ENCODE peak calls at places on chromosomes 16 and 17, in seven cellular contexts. K is IMR-90, L is mesendoderm, H is mesenchymal stem cell, Q is H1, B is neuronal stem cell, M is trophoblast cell. N is an unnamed sample.
A peak's percentile ranks its signal among the peaks of the same experiment; 100 is the strongest.

GRCh38 chr17:42653179-42654124 is 5.6 kb upstream of the TUBG2 start:
- DNase-seq in K (peak; percentile 54), L (peak; percentile 92), H (peak; percentile 75), Q (peak; percentile 68), B (no peak), M (peak; percentile 57), N (peak; percentile 71)

GRCh38 chr16:20884240-20884556 is 16.0 kb downstream of the DCUN1D3 start:
- DNase-seq in K (peak; percentile 88), L (no peak), H (peak; percentile 87), Q (no peak), B (no peak), M (no peak), N (no peak)

GRCh38 chr16:68370221-68370920 is 59.6 kb downstream of the PRMT7 start:
- DNase-seq in K (no peak), L (no peak), H (no peak), Q (no peak), B (no peak), M (no peak), N (no peak)

GRCh38 chr16:66382966-66383299 is 16.4 kb downstream of the CDH5 start:
- DNase-seq in K (peak; percentile 93), L (peak; percentile 96), H (peak; percentile 80), Q (no peak), B (no peak), M (peak; percentile 88), N (no peak)

GRCh38 chr16:82671743-82672142 is 45.0 kb downstream of the CDH13 start:
- DNase-seq in K (no peak), L (peak; percentile 44), H (no peak), Q (peak; percentile 50), B (no peak), M (no peak), N (no peak)

GRCh38 chr17:30354731-30355130 is 20.9 kb upstream of the TMIGD1 start:
- DNase-seq in K (no peak), L (no peak), H (no peak), Q (no peak), B (no peak), M (no peak), N (no peak)

GRCh38 chr16:80034469-80034826 is 433.9 kb upstream of the MAF start:
- DNase-seq in K (no peak), L (no peak), H (no peak), Q (no peak), B (no peak), M (no peak), N (no peak)

GRCh38 chr17:4109424-4109823 is 33.4 kb downstream of the ZZEF1 start:
- DNase-seq in K (no peak), L (no peak), H (no peak), Q (no peak), B (no peak), M (no peak), N (no peak)

GRCh38 chr16:67399218-67399733 is 6.0 kb upstream of the TPPP3 start:
- DNase-seq in K (no peak), L (peak; percentile 69), H (peak; percentile 50), Q (peak; percentile 95), B (peak; percentile 77), M (no peak), N (peak; percentile 84)

GRCh38 chr16:212999-213398 is 16.2 kb downstream of the LUC7L start:
- DNase-seq in K (peak; percentile 16), L (no peak), H (no peak), Q (no peak), B (no peak), M (no peak), N (no peak)

GRCh38 chr16:89375021-89375420 is 115.3 kb downstream of the ANKRD11 start:
- DNase-seq in K (peak; percentile 87), L (no peak), H (peak; percentile 83), Q (no peak), B (no peak), M (no peak), N (no peak)

GRCh38 chr17:33322063-33322462 is 29.0 kb upstream of the ASIC2 start:
- DNase-seq in K (no peak), L (no peak), H (no peak), Q (no peak), B (no peak), M (no peak), N (no peak)

GRCh38 chr17:49687878-49688491 is 10.1 kb upstream of the SPOP start:
- DNase-seq in K (peak; percentile 61), L (no peak), H (peak; percentile 56), Q (no peak), B (no peak), M (peak; percentile 79), N (peak; percentile 28)

GRCh38 chr16:28596840-28597691 is at the start of gene SULT1A2:
- DNase-seq in K (no peak), L (peak; percentile 68), H (no peak), Q (no peak), B (no peak), M (peak; percentile 41), N (peak; percentile 56)

GRCh38 chr16:25219070-25219737 is 2.5 kb downstream of the AQP8 start:
- DNase-seq in K (no peak), L (no peak), H (no peak), Q (no peak), B (no peak), M (no peak), N (no peak)

GRCh38 chr16:1920727-1921155 is 2.5 kb upstream of the HS3ST6 start:
- DNase-seq in K (no peak), L (peak; percentile 67), H (peak; percentile 28), Q (peak; percentile 78), B (peak; percentile 65), M (peak; percentile 82), N (peak; percentile 88)

GRCh38 chr17:77489898-77490265 is 349.1 kb downstream of the SEC14L1 start:
- DNase-seq in K (no peak), L (no peak), H (no peak), Q (no peak), B (no peak), M (no peak), N (no peak)

GRCh38 chr17:48207776-48208175 is 100.2 kb downstream of the SNX11 start:
- DNase-seq in K (no peak), L (no peak), H (no peak), Q (no peak), B (no peak), M (no peak), N (no peak)

GRCh38 chr17:48211787-48212186 is 104.2 kb downstream of the SNX11 start:
- DNase-seq in K (no peak), L (no peak), H (no peak), Q (no peak), B (no peak), M (no peak), N (no peak)

GRCh38 chr17:48213797-48214196 is 106.2 kb downstream of the SNX11 start:
- DNase-seq in K (no peak), L (no peak), H (no peak), Q (no peak), B (no peak), M (no peak), N (no peak)

GRCh38 chr17:48209973-48210372 is 102.4 kb downstream of the SNX11 start:
- DNase-seq in K (no peak), L (no peak), H (no peak), Q (no peak), B (no peak), M (no peak), N (no peak)

GRCh38 chr17:48211011-48211410 is 103.4 kb downstream of the SNX11 start:
- DNase-seq in K (no peak), L (no peak), H (no peak), Q (no peak), B (no peak), M (no peak), N (no peak)
- H3K4ac ChIP-seq in K (no peak overlapping the region), L (no peak overlapping the region), H (no peak overlapping the region), Q (no peak overlapping the region), B (no peak overlapping the region), M (no peak overlapping the region), N (no peak overlapping the region)

DNA sequence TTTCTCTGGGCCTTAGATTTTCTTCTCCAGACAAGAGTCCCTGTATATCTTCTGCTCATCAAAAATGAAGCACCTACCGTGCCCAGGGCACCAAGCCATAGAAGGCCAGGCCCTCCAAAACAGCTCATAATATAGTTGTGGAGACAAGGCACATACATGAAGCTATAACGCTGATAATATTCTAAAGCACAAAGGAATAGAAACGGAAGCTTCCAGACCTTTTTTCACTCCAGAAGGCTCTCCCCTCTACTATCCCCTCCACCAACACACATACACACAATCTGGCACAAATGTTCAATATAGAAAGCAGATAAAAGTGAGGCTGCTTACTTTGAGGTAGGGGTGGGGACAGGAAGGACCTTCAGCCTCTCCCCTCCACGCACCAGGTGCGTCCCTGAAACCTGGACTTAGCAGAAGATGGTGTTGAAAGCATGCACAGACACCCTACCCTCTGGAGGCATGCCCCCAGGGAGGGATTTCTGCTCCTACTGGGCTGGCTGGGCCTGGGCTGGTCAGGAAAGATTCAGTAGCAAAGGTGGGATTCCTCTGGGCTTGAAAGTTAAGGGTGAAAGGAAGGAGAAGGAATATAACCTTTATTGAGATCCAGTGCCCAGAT is 14.1 kb upstream of the SUPT4H1 start:
- DNase-seq in K (no peak), L (no peak), H (no peak), Q (no peak), B (no peak), M (no peak), N (no peak)
- H3K4ac ChIP-seq in K (no peak overlapping the region), L (no peak overlapping the region), H (no peak overlapping the region), Q (peak overlapping the region; percentile 84), B (no peak overlapping the region), M (no peak overlapping the region), N (no peak overlapping the region)

GRCh38 chr16:60064026-60064425 is 1329.9 kb upstream of the GOT2 start:
- DNase-seq in K (no peak), L (no peak), H (no peak), Q (no peak), B (no peak), M (no peak), N (no peak)

DNA sequence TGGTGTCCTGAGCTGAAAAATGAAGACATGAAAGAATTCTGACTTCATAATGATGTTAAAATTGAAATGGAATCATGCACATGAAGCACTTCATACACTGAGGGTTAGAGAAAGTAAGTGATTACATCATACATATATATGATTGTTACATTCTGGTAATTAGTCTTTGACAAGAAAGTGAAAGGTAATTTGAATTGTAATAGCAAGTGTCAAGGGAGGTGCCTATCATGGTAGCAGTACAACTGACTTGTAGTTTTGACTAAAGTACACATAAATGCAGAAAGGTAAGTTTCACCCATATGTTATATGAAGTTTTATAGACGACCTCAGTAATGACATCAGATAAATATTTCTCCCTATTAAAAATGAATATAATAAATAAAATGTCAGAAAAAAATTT is 1325.0 kb upstream of the GOT2 start:
- DNase-seq in K (no peak), L (no peak), H (no peak), Q (no peak), B (no peak), M (no peak), N (no peak)
- H3K4ac ChIP-seq in K (no peak overlapping the region), L (no peak overlapping the region), H (no peak overlapping the region), Q (no peak overlapping the region), B (no peak overlapping the region), M (no peak overlapping the region), N (no peak overlapping the region)

GRCh38 chr16:30621765-30622164 is 11.6 kb upstream of the ZNF689 start:
- DNase-seq in K (peak; percentile 7), L (no peak), H (no peak), Q (no peak), B (no peak), M (no peak), N (no peak)

GRCh38 chr16:30628628-30629342 is 18.6 kb upstream of the ZNF689 start:
- DNase-seq in K (peak; percentile 68), L (peak; percentile 81), H (peak; percentile 71), Q (peak; percentile 98), B (peak; percentile 69), M (peak; percentile 97), N (peak; percentile 79)

GRCh38 chr16:30622455-30623032 is 12.4 kb upstream of the ZNF689 start:
- DNase-seq in K (no peak), L (no peak), H (no peak), Q (no peak), B (no peak), M (peak; percentile 70), N (no peak)

GRCh38 chr16:30623558-30624283 is 13.5 kb upstream of the ZNF689 start:
- DNase-seq in K (no peak), L (no peak), H (no peak), Q (no peak), B (no peak), M (peak; percentile 92), N (no peak)

GRCh38 chr16:30626230-30626629 is 16.0 kb upstream of the ZNF689 start:
- DNase-seq in K (no peak), L (no peak), H (no peak), Q (no peak), B (no peak), M (peak; percentile 25), N (no peak)
- H3K4ac ChIP-seq in K (no peak overlapping the region), L (no peak overlapping the region), H (no peak overlapping the region), Q (no peak overlapping the region), B (no peak overlapping the region), M (no peak overlapping the region), N (no peak overlapping the region)